ENCODE peak calls at places on chromosome 9, in four cellular contexts. One of them, this sample, is unnamed.
A peak's percentile ranks its signal among the peaks of the same experiment; 100 is the strongest.

GRCh38 chr9:93900971-93901861 is 53.9 kb downstream of the BARX1 start:
- DNase-seq in CD8-positive, alpha-beta T cell: no peak
- DNase-seq in tibial artery: peak; percentile 48
- DNase-seq in heart left ventricle: no peak
- DNase-seq in this sample: peak; percentile 2

GRCh38 chr9:133056533-133056932 is 5.2 kb upstream of the CEL start:
- DNase-seq in CD8-positive, alpha-beta T cell: no peak
- DNase-seq in tibial artery: no peak
- DNase-seq in heart left ventricle: no peak
- DNase-seq in this sample: no peak

GRCh38 chr9:123111427-123111826 is 78.0 kb downstream of the GPR21 start:
- DNase-seq in CD8-positive, alpha-beta T cell: no peak
- DNase-seq in heart left ventricle: peak; percentile 36
- DNase-seq in tibial artery: no peak
- DNase-seq in this sample: no peak

GRCh38 chr9:23754551-23754950 is 71.5 kb downstream of the ELAVL2 start:
- DNase-seq in heart left ventricle: no peak
- DNase-seq in tibial artery: no peak
- DNase-seq in CD8-positive, alpha-beta T cell: no peak
- DNase-seq in this sample: no peak

GRCh38 chr9:131045300-131046092 is 36.5 kb downstream of the LAMC3 start:
- DNase-seq in tibial artery: no peak
- DNase-seq in CD8-positive, alpha-beta T cell: no peak
- DNase-seq in heart left ventricle: no peak
- DNase-seq in this sample: no peak

GRCh38 chr9:70046274-70047070 is 2.8 kb downstream of the MAMDC2 start:
- DNase-seq in heart left ventricle: peak; percentile 33
- DNase-seq in tibial artery: peak; percentile 72
- DNase-seq in CD8-positive, alpha-beta T cell: no peak
- DNase-seq in this sample: no peak

GRCh38 chr9:7055201-7055903 is 297.6 kb downstream of the KDM4C start:
- DNase-seq in CD8-positive, alpha-beta T cell: no peak
- DNase-seq in heart left ventricle: no peak
- DNase-seq in tibial artery: no peak
- DNase-seq in this sample: no peak

GRCh38 chr9:100317706-100318105 is 35.0 kb downstream of the TEX10 start:
- DNase-seq in tibial artery: no peak
- DNase-seq in heart left ventricle: no peak
- DNase-seq in CD8-positive, alpha-beta T cell: no peak
- DNase-seq in this sample: no peak

GRCh38 chr9:137268538-137269201 is 8.9 kb upstream of the TOR4A start:
- DNase-seq in CD8-positive, alpha-beta T cell: no peak
- DNase-seq in tibial artery: no peak
- DNase-seq in heart left ventricle: peak; percentile 49
- DNase-seq in this sample: no peak

GRCh38 chr9:72911816-72912215 is 41.0 kb downstream of the ALDH1A1 start:
- DNase-seq in CD8-positive, alpha-beta T cell: no peak
- DNase-seq in tibial artery: no peak
- DNase-seq in heart left ventricle: no peak
- DNase-seq in this sample: no peak

GRCh38 chr9:96674914-96675538 is 19.9 kb upstream of the PRXL2C start:
- DNase-seq in CD8-positive, alpha-beta T cell: no peak
- DNase-seq in tibial artery: no peak
- DNase-seq in heart left ventricle: no peak
- DNase-seq in this sample: no peak

GRCh38 chr9:123225995-123226394 is 42.4 kb downstream of the STRBP start:
- DNase-seq in CD8-positive, alpha-beta T cell: no peak
- DNase-seq in heart left ventricle: no peak
- DNase-seq in tibial artery: no peak
- DNase-seq in this sample: no peak

GRCh38 chr9:78507008-78507407 is 210.1 kb downstream of the PSAT1 start:
- DNase-seq in heart left ventricle: no peak
- DNase-seq in tibial artery: no peak
- DNase-seq in CD8-positive, alpha-beta T cell: no peak
- DNase-seq in this sample: no peak

GRCh38 chr9:135705376-135705775 is 3.4 kb downstream of the KCNT1 start:
- DNase-seq in CD8-positive, alpha-beta T cell: no peak
- DNase-seq in tibial artery: no peak
- DNase-seq in heart left ventricle: peak; percentile 35
- DNase-seq in this sample: no peak

GRCh38 chr9:90991953-90992352 is 190.3 kb downstream of the SYK start:
- DNase-seq in tibial artery: no peak
- DNase-seq in CD8-positive, alpha-beta T cell: no peak
- DNase-seq in heart left ventricle: no peak
- DNase-seq in this sample: no peak

GRCh38 chr9:94078086-94078485 is 6.2 kb upstream of the PTPDC1 start:
- DNase-seq in CD8-positive, alpha-beta T cell: no peak
- DNase-seq in heart left ventricle: no peak
- DNase-seq in tibial artery: no peak
- DNase-seq in this sample: no peak

GRCh38 chr9:631596-631995 is 209.9 kb upstream of the DMRT1 start:
- DNase-seq in CD8-positive, alpha-beta T cell: no peak
- DNase-seq in tibial artery: no peak
- DNase-seq in heart left ventricle: no peak
- DNase-seq in this sample: no peak

GRCh38 chr9:82133973-82134372 is 145.4 kb downstream of the SPATA31D1 start:
- DNase-seq in heart left ventricle: no peak
- DNase-seq in tibial artery: no peak
- DNase-seq in CD8-positive, alpha-beta T cell: no peak
- DNase-seq in this sample: no peak

GRCh38 chr9:29285818-29286217 is 1712.5 kb upstream of the C9orf72 start:
- DNase-seq in tibial artery: no peak
- DNase-seq in heart left ventricle: no peak
- DNase-seq in CD8-positive, alpha-beta T cell: no peak
- DNase-seq in this sample: no peak

GRCh38 chr9:4678679-4679267 is 596 bp upstream of the CDC37L1 start:
- DNase-seq in CD8-positive, alpha-beta T cell: no peak
- DNase-seq in heart left ventricle: no peak
- DNase-seq in tibial artery: no peak
- DNase-seq in this sample: no peak

DNA sequence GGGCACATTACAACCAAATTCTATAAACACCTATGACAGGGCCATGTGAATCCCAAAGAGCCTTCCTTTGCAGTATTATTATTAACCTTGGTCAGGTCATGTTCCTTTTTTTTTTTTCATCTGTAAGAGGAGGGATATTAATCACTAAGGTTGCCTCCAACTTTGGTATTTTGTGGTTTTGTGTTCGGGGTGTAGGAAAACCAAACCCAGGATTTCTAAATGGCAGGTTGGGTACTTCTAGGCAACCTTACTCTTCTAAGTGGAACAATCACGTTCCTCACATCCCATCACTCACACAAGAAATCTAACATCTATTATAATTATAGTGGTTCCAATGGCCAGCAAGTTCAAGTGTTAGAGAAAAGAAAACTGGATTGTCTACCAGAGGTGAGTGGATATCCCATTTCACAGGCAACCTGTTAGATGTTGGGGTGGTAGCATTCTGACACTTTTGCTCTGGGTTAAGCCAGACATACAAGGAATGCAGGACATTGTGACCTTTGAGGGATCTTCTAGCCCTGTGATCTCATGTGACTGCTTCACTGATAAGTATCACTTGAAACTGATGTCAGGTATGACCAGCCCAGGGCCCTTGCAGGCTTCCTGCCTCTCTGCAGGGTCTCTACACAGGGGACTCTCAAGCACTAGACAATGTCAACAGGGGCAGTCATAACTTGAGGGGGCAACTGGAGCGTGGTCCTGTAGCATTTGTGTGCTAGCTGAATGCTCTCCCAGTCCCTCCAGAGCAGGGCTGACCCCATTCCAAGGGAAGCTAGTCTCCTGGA is 126.2 kb upstream of the VLDLR start:
- DNase-seq in heart left ventricle: no peak
- DNase-seq in CD8-positive, alpha-beta T cell: no peak
- DNase-seq in tibial artery: no peak
- DNase-seq in this sample: no peak
- H3K4me1 ChIP-seq in heart left ventricle: peaks cover 47% of the 10 kb centered on the region
- H3K4me1 ChIP-seq in CD8-positive, alpha-beta T cell: no peaks in the 10 kb centered on the region
- H3K4me1 ChIP-seq in tibial artery: no peaks in the 10 kb centered on the region
- H3K4me1 ChIP-seq in this sample: peaks cover 15% of the 10 kb centered on the region

GRCh38 chr9:86645303-86645702 is 291.1 kb upstream of the TUT7 start:
- DNase-seq in heart left ventricle: no peak
- DNase-seq in tibial artery: no peak
- DNase-seq in CD8-positive, alpha-beta T cell: no peak
- DNase-seq in this sample: no peak

GRCh38 chr9:86652696-86653095 is 294.6 kb downstream of the GAS1 start:
- DNase-seq in heart left ventricle: no peak
- DNase-seq in tibial artery: no peak
- DNase-seq in CD8-positive, alpha-beta T cell: no peak
- DNase-seq in this sample: no peak

GRCh38 chr9:86649913-86650312 is 295.7 kb upstream of the TUT7 start:
- DNase-seq in heart left ventricle: no peak
- DNase-seq in CD8-positive, alpha-beta T cell: no peak
- DNase-seq in tibial artery: no peak
- DNase-seq in this sample: no peak

GRCh38 chr9:86648156-86648827 is 294.1 kb upstream of the TUT7 start:
- DNase-seq in CD8-positive, alpha-beta T cell: no peak
- DNase-seq in tibial artery: no peak
- DNase-seq in heart left ventricle: no peak
- DNase-seq in this sample: no peak

GRCh38 chr9:86648828-86649170 is 294.6 kb upstream of the TUT7 start:
- DNase-seq in CD8-positive, alpha-beta T cell: no peak
- DNase-seq in heart left ventricle: no peak
- DNase-seq in tibial artery: no peak
- DNase-seq in this sample: no peak
- H3K4me1 ChIP-seq in CD8-positive, alpha-beta T cell: no peaks in the 10 kb centered on the region
- H3K4me1 ChIP-seq in heart left ventricle: no peaks in the 10 kb centered on the region
- H3K4me1 ChIP-seq in tibial artery: peaks cover 5% of the 10 kb centered on the region
- H3K4me1 ChIP-seq in this sample: no peaks in the 10 kb centered on the region

GRCh38 chr9:114384836-114385411 is 2.9 kb downstream of the AKNA start:
- DNase-seq in CD8-positive, alpha-beta T cell: no peak
- DNase-seq in tibial artery: no peak
- DNase-seq in heart left ventricle: no peak
- DNase-seq in this sample: no peak

GRCh38 chr9:114386361-114386885 is 1.4 kb downstream of the AKNA start:
- DNase-seq in CD8-positive, alpha-beta T cell: no peak
- DNase-seq in heart left ventricle: peak; percentile 22
- DNase-seq in tibial artery: no peak
- DNase-seq in this sample: no peak

GRCh38 chr9:114385412-114386181 is 2.2 kb downstream of the AKNA start:
- DNase-seq in heart left ventricle: peak; percentile 75
- DNase-seq in tibial artery: peak; percentile 94
- DNase-seq in CD8-positive, alpha-beta T cell: peak; percentile 76
- DNase-seq in this sample: no peak

GRCh38 chr9:114382951-114383865 is 4.6 kb downstream of the AKNA start:
- DNase-seq in tibial artery: peak; percentile 92
- DNase-seq in heart left ventricle: peak; percentile 64
- DNase-seq in CD8-positive, alpha-beta T cell: no peak
- DNase-seq in this sample: peak; percentile 59

GRCh38 chr9:114383866-114384231 is 3.9 kb downstream of the AKNA start:
- DNase-seq in heart left ventricle: no peak
- DNase-seq in tibial artery: no peak
- DNase-seq in CD8-positive, alpha-beta T cell: no peak
- DNase-seq in this sample: no peak
- H3K4me1 ChIP-seq in heart left ventricle: peaks cover 68% of the 10 kb centered on the region
- H3K4me1 ChIP-seq in tibial artery: peaks cover 83% of the 10 kb centered on the region
- H3K4me1 ChIP-seq in CD8-positive, alpha-beta T cell: peaks cover 72% of the 10 kb centered on the region
- H3K4me1 ChIP-seq in this sample: peaks cover 22% of the 10 kb centered on the region

GRCh38 chr9:8599937-8600336 is 800.4 kb upstream of the DMAC1 start:
- DNase-seq in heart left ventricle: no peak
- DNase-seq in CD8-positive, alpha-beta T cell: no peak
- DNase-seq in tibial artery: no peak
- DNase-seq in this sample: no peak
- H3K4me1 ChIP-seq in heart left ventricle: no peaks in the 10 kb centered on the region
- H3K4me1 ChIP-seq in CD8-positive, alpha-beta T cell: no peaks in the 10 kb centered on the region
- H3K4me1 ChIP-seq in tibial artery: no peaks in the 10 kb centered on the region
- H3K4me1 ChIP-seq in this sample: no peaks in the 10 kb centered on the region

GRCh38 chr9:105331160-105331559 is 86.7 kb downstream of the SLC44A1 start:
- DNase-seq in tibial artery: no peak
- DNase-seq in heart left ventricle: no peak
- DNase-seq in CD8-positive, alpha-beta T cell: no peak
- DNase-seq in this sample: no peak

GRCh38 chr9:105330755-105331154 is 86.3 kb downstream of the SLC44A1 start:
- DNase-seq in tibial artery: no peak
- DNase-seq in heart left ventricle: no peak
- DNase-seq in CD8-positive, alpha-beta T cell: no peak
- DNase-seq in this sample: no peak

GRCh38 chr9:105328872-105329728 is 84.6 kb downstream of the SLC44A1 start:
- DNase-seq in heart left ventricle: no peak
- DNase-seq in tibial artery: no peak
- DNase-seq in CD8-positive, alpha-beta T cell: no peak
- DNase-seq in this sample: no peak

GRCh38 chr9:105329729-105330082 is 85.3 kb downstream of the SLC44A1 start:
- DNase-seq in tibial artery: no peak
- DNase-seq in CD8-positive, alpha-beta T cell: no peak
- DNase-seq in heart left ventricle: no peak
- DNase-seq in this sample: no peak

GRCh38 chr9:105330201-105330600 is 85.8 kb downstream of the SLC44A1 start:
- DNase-seq in CD8-positive, alpha-beta T cell: no peak
- DNase-seq in heart left ventricle: no peak
- DNase-seq in tibial artery: no peak
- DNase-seq in this sample: no peak
- H3K4me1 ChIP-seq in CD8-positive, alpha-beta T cell: no peaks in the 10 kb centered on the region
- H3K4me1 ChIP-seq in heart left ventricle: peaks cover 10% of the 10 kb centered on the region
- H3K4me1 ChIP-seq in tibial artery: no peaks in the 10 kb centered on the region
- H3K4me1 ChIP-seq in this sample: peaks cover 1% of the 10 kb centered on the region

DNA sequence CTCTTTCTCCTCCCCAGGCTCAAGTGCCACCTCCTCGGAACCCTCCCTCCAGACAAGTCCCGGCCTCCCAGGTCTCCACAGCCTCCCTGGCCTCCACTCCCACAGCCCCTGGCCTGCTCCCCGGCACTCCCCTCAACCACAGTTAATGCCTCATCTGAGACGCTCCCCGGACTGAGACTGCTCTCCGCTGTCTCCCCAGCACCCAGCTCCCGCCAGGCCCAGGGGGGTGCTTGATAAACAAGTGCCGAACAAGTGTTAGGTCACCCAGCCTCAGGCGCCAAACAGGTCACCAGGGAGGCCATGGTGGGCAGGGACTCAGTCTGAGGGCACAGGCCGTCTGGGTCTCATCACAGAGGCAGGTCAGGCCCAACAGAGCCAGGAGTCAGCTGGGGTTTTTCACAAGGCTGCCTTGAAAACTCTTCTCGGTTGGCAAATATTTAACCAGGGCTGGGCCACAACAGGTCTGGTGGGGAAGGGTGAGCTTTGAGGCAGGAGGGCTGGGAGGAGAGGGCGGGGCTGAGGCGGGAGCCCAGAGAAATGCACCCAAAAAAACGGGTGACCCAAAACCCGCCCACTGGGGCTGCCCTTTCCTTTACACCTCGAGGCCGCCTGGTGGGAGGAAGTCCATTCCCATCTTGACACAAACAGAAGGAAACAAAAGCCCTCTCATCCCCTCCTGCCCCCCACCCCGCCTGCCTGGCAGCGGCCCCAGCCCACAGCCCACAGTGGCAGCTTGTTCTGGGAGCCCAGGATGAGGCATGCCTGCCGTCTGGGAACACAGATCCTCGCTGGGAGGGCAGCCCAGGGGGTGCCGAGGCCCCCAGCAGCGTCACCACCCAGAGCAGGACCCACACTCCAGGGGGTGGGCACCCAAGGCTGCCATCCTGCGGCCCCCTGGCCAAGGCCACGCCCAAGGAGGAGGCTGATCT is 66.6 kb upstream of the STXBP1 start:
- DNase-seq in CD8-positive, alpha-beta T cell: no peak
- DNase-seq in tibial artery: no peak
- DNase-seq in heart left ventricle: peak; percentile 52
- DNase-seq in this sample: peak; percentile 64
- H3K4me1 ChIP-seq in CD8-positive, alpha-beta T cell: no peaks in the 10 kb centered on the region
- H3K4me1 ChIP-seq in tibial artery: peaks cover 81% of the 10 kb centered on the region
- H3K4me1 ChIP-seq in heart left ventricle: peaks cover 78% of the 10 kb centered on the region
- H3K4me1 ChIP-seq in this sample: peaks cover 26% of the 10 kb centered on the region

This sample was measured in ovary.